ENCODE peak calls at places on chromosomes 11 and 22, in five cellular contexts. E is IMR-90, B is ovary, F is endothelial cell of umbilical vein, J is sigmoid colon. R is an unnamed sample.

GRCh38 chr11:15507592-15507991 is 392.9 kb downstream of the INSC start:
- DNase-seq in E (no peak), B (no peak), F (no peak), J (no peak), R (no peak)

GRCh38 chr11:115222218-115222862 is 281.9 kb downstream of the CADM1 start:
- DNase-seq in E (peak), B (no peak), F (peak), J (no peak), R (no peak)

GRCh38 chr11:113647856-113648255 is 58.3 kb downstream of the TMPRSS5 start:
- DNase-seq in E (no peak), B (no peak), F (no peak), J (no peak), R (no peak)

GRCh38 chr22:49007013-49007653 is 820.5 kb downstream of the BRD1 start:
- DNase-seq in E (no peak), B (no peak), F (no peak), J (no peak), R (peak)

GRCh38 chr11:64809781-64810241 is 540 bp downstream of the MEN1 start:
- DNase-seq in E (no peak), B (no peak), F (no peak), J (no peak), R (no peak)

GRCh38 chr11:9688716-9689511 is 25.0 kb downstream of the SWAP70 start:
- DNase-seq in E (peak), B (no peak), F (peak), J (no peak), R (no peak)

GRCh38 chr11:36077368-36077767 is 133.5 kb downstream of the LDLRAD3 start:
- DNase-seq in E (no peak), B (no peak), F (no peak), J (no peak), R (no peak)

GRCh38 chr22:30994960-30995359 is 25.9 kb downstream of the TUG1 start:
- DNase-seq in E (no peak), B (no peak), F (no peak), J (no peak), R (no peak)

GRCh38 chr11:26276798-26277424 is 55.0 kb upstream of the ANO3 start:
- DNase-seq in E (peak), B (peak), F (peak), J (peak), R (peak)

GRCh38 chr11:81174646-81175330 is 1558.9 kb downstream of the FAM181B start:
- DNase-seq in E (no peak), B (no peak), F (no peak), J (no peak), R (no peak)

GRCh38 chr11:28756977-28757376 is 648.8 kb downstream of the METTL15 start:
- DNase-seq in E (peak), B (no peak), F (peak), J (no peak), R (no peak)

GRCh38 chr11:94131363-94132115 is 2.9 kb downstream of the PANX1 start:
- DNase-seq in E (peak), B (peak), F (peak), J (no peak), R (no peak)

GRCh38 chr11:120589376-120589775 is 77.8 kb downstream of the GRIK4 start:
- DNase-seq in E (no peak), B (no peak), F (no peak), J (no peak), R (no peak)

GRCh38 chr11:34732831-34733230 is 111.9 kb downstream of the EHF start:
- DNase-seq in E (no peak), B (no peak), F (no peak), J (no peak), R (no peak)

GRCh38 chr11:1877211-1878133 is 14.2 kb downstream of the PRR33 start:
- DNase-seq in E (no peak), B (peak), F (no peak), J (peak), R (peak)

GRCh38 chr11:128579790-128580504 is 7.4 kb downstream of the ETS1 start:
- DNase-seq in E (peak), B (no peak), F (no peak), J (no peak), R (no peak)

GRCh38 chr11:34360056-34360455 is 2.2 kb upstream of the ABTB2 start:
- DNase-seq in E (no peak), B (no peak), F (no peak), J (no peak), R (no peak)

GRCh38 chr11:96337541-96338530 is 5.2 kb downstream of the MAML2 start:
- DNase-seq in E (peak), B (no peak), F (no peak), J (no peak), R (no peak)

GRCh38 chr11:6920702-6921101 is at the start of gene OR2D3:
- DNase-seq in E (no peak), B (no peak), F (no peak), J (no peak), R (no peak)

GRCh38 chr11:111320728-111321568 is 22.6 kb downstream of the POU2AF3 start:
- DNase-seq in E (no peak), B (no peak), F (no peak), J (no peak), R (no peak)

GRCh38 chr11:88181776-88182175 is 6.5 kb upstream of the RAB38 start:
- DNase-seq in E (no peak), B (no peak), F (no peak), J (no peak), R (peak)

GRCh38 chr22:44721206-44721605 is 19.2 kb downstream of the PRR5 start:
- DNase-seq in E (no peak), B (no peak), F (no peak), J (no peak), R (no peak)

GRCh38 chr11:119093951-119094815 is 7.5 kb downstream of the DPAGT1 start:
- DNase-seq in E (peak), B (peak), F (peak), J (no peak), R (no peak)

GRCh38 chr11:111797145-111797581 is 31.0 kb upstream of the PPP2R1B start:
- DNase-seq in E (peak), B (no peak), F (peak), J (no peak), R (no peak)

GRCh38 chr11:86719781-86720463 is 47.5 kb upstream of the ME3 start:
- DNase-seq in E (peak), B (no peak), F (peak), J (no peak), R (no peak)

GRCh38 chr22:30968015-30968923 is at the start of gene MORC2:
- DNase-seq in E (peak), B (peak), F (no peak), J (peak), R (peak)

GRCh38 chr22:37710675-37711074 is 13.8 kb downstream of the TRIOBP start:
- DNase-seq in E (no peak), B (no peak), F (no peak), J (no peak), R (no peak)

GRCh38 chr11:69193151-69193550 is 37.4 kb downstream of the SMIM38 start:
- DNase-seq in E (no peak), B (no peak), F (no peak), J (no peak), R (no peak)

GRCh38 chr22:50734343-50734771 is 3.6 kb upstream of the ACR start:
- DNase-seq in E (no peak), B (peak), F (no peak), J (peak), R (no peak)

GRCh38 chr11:19795082-19795481 is 82.4 kb downstream of the NAV2 start:
- DNase-seq in E (no peak), B (no peak), F (no peak), J (no peak), R (no peak)

GRCh38 chr22:40051322-40051721 is 56.6 kb downstream of the FAM83F start:
- DNase-seq in E (no peak), B (no peak), F (no peak), J (no peak), R (no peak)

GRCh38 chr22:40396882-40397281 is 26.5 kb downstream of the SGSM3 start:
- DNase-seq in E (peak), B (peak), F (peak), J (no peak), R (no peak)

GRCh38 chr11:118570787-118571186 is 1.4 kb upstream of the ARCN1 start:
- DNase-seq in E (no peak), B (no peak), F (no peak), J (no peak), R (no peak)

GRCh38 chr11:113083571-113083970 is 122.4 kb downstream of the NCAM1 start:
- DNase-seq in E (no peak), B (no peak), F (no peak), J (no peak), R (no peak)

GRCh38 chr11:119829407-119829806 is 100.4 kb upstream of the NECTIN1 start:
- DNase-seq in E (no peak), B (no peak), F (no peak), J (no peak), R (no peak)

GRCh38 chr11:86623041-86623621 is 49.3 kb downstream of the ME3 start:
- DNase-seq in E (no peak), B (no peak), F (peak), J (no peak), R (no peak)

GRCh38 chr11:34332524-34332923 is 25.3 kb downstream of the ABTB2 start:
- DNase-seq in E (no peak), B (no peak), F (no peak), J (no peak), R (no peak)

GRCh38 chr22:43128928-43129424 is 14.2 kb downstream of the MCAT start:
- DNase-seq in E (no peak), B (no peak), F (no peak), J (no peak), R (no peak)

GRCh38 chr11:95608093-95608492 is 181.5 kb downstream of the FAM76B start:
- DNase-seq in E (no peak), B (no peak), F (no peak), J (no peak), R (no peak)

GRCh38 chr11:61679301-61679700 is 890 bp upstream of the DAGLA start:
- DNase-seq in E (no peak), B (no peak), F (no peak), J (no peak), R (no peak)

GRCh38 chr11:61683116-61683515 is 2.9 kb downstream of the DAGLA start:
- DNase-seq in E (no peak), B (no peak), F (no peak), J (no peak), R (no peak)

GRCh38 chr11:61682093-61682732 is 2.0 kb downstream of the DAGLA start:
- DNase-seq in E (no peak), B (no peak), F (peak), J (peak), R (peak)

GRCh38 chr11:61680622-61681191 is 516 bp downstream of the DAGLA start:
- DNase-seq in E (no peak), B (no peak), F (no peak), J (no peak), R (no peak)

GRCh38 chr11:61679893-61680621 is at the start of gene DAGLA:
- DNase-seq in E (peak), B (peak), F (peak), J (peak), R (peak)
- TF ChIP-seq CTCF in E (peak), B (peak), F (peak), J (peak), R (no peak)

GRCh38 chr11:443542-444199 is 1.9 kb upstream of the ANO9 start:
- DNase-seq in E (peak), B (no peak), F (no peak), J (no peak), R (peak)

GRCh38 chr11:441043-441417 is 781 bp downstream of the ANO9 start:
- DNase-seq in E (no peak), B (no peak), F (no peak), J (no peak), R (no peak)

GRCh38 chr11:441418-442274 is at the start of gene ANO9:
- DNase-seq in E (no peak), B (no peak), F (no peak), J (no peak), R (no peak)

GRCh38 chr11:444397-445144 is 2.8 kb upstream of the ANO9 start:
- DNase-seq in E (peak), B (no peak), F (no peak), J (no peak), R (peak)

GRCh38 chr11:442611-443081 is 835 bp upstream of the ANO9 start:
- DNase-seq in E (no peak), B (no peak), F (no peak), J (no peak), R (no peak)
- TF ChIP-seq POLR2A in E (no peak), B (no peak), F (no peak), J (no peak), R (no peak)

GRCh38 chr11:134724106-134724778 is 312.2 kb upstream of the B3GAT1 start:
- DNase-seq in E (no peak), B (no peak), F (no peak), J (no peak), R (no peak)

GRCh38 chr11:134725211-134725610 is 313.2 kb upstream of the B3GAT1 start:
- DNase-seq in E (no peak), B (no peak), F (no peak), J (no peak), R (peak)

GRCh38 chr11:134725939-134726639 is 314.0 kb upstream of the B3GAT1 start:
- DNase-seq in E (no peak), B (no peak), F (no peak), J (no peak), R (no peak)

GRCh38 chr11:134727204-134727603 is 315.2 kb upstream of the B3GAT1 start:
- DNase-seq in E (no peak), B (no peak), F (no peak), J (no peak), R (no peak)

GRCh38 chr11:134724779-134725140 is 312.7 kb upstream of the B3GAT1 start:
- DNase-seq in E (no peak), B (no peak), F (no peak), J (no peak), R (peak)
- H3K4me3 ChIP-seq in E (no peak), B (no peak), F (no peak), J (no peak), R (no peak)

DNA sequence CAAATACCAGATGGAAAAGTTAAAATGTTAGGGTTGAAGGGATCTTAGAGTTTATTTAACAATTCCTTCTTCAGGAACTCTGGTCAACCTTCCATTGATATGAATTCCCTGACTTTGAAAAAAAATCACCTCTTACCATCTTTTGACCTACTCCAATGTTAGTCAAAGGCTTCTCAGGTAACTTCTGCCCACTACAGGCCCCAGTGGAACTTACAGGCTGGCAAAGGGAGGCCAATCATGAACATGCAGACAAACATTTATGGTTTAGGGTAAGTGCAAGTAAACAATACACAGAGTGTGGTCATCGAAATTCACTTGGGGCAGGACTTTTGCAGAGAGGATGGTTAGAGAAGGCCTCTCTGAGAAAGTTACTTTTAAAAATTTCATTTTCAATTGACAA is 45.1 kb downstream of the SYN3 start:
- DNase-seq in E (no peak), B (no peak), F (no peak), J (no peak), R (no peak)
- TF ChIP-seq CTCF in E (no peak), B (no peak), F (no peak), J (no peak), R (no peak)

R was measured in lower leg skin.